ENCODE peak calls at places on chromosomes 2 and 18, in four cellular contexts. One of them, this sample, is unnamed.

GRCh38 chr2:9693138-9693520 is 62.3 kb upstream of the YWHAQ start:
- DNase-seq in activated CD8-positive, alpha-beta T cell treated with anti-CD3 and anti-CD28 coated beads for 36 hours: peak
- DNase-seq in activated T-cell treated with anti-CD3 and anti-CD28 coated beads for 1 hour: no peak
- DNase-seq in CD4-positive, alpha-beta memory T cell: no peak
- DNase-seq in this sample: no peak

GRCh38 chr18:13564579-13564978 is 161.8 kb downstream of the FAM210A start:
- DNase-seq in activated CD8-positive, alpha-beta T cell treated with anti-CD3 and anti-CD28 coated beads for 36 hours: no peak
- DNase-seq in activated T-cell treated with anti-CD3 and anti-CD28 coated beads for 1 hour: no peak
- DNase-seq in CD4-positive, alpha-beta memory T cell: no peak
- DNase-seq in this sample: no peak

GRCh38 chr2:239577913-239578312 is 177.1 kb upstream of the HDAC4 start:
- DNase-seq in activated CD8-positive, alpha-beta T cell treated with anti-CD3 and anti-CD28 coated beads for 36 hours: no peak
- DNase-seq in activated T-cell treated with anti-CD3 and anti-CD28 coated beads for 1 hour: no peak
- DNase-seq in CD4-positive, alpha-beta memory T cell: no peak
- DNase-seq in this sample: no peak

GRCh38 chr2:37168217-37168981 is 11.6 kb upstream of the EIF2AK2 start:
- DNase-seq in activated CD8-positive, alpha-beta T cell treated with anti-CD3 and anti-CD28 coated beads for 36 hours: peak
- DNase-seq in activated T-cell treated with anti-CD3 and anti-CD28 coated beads for 1 hour: no peak
- DNase-seq in CD4-positive, alpha-beta memory T cell: no peak
- DNase-seq in this sample: no peak

GRCh38 chr2:15682354-15682753 is 90.7 kb downstream of the DDX1 start:
- DNase-seq in activated CD8-positive, alpha-beta T cell treated with anti-CD3 and anti-CD28 coated beads for 36 hours: no peak
- DNase-seq in activated T-cell treated with anti-CD3 and anti-CD28 coated beads for 1 hour: no peak
- DNase-seq in CD4-positive, alpha-beta memory T cell: no peak
- DNase-seq in this sample: no peak

GRCh38 chr2:218289639-218290315 is 2.5 kb downstream of the TMBIM1 start:
- DNase-seq in activated CD8-positive, alpha-beta T cell treated with anti-CD3 and anti-CD28 coated beads for 36 hours: no peak
- DNase-seq in activated T-cell treated with anti-CD3 and anti-CD28 coated beads for 1 hour: no peak
- DNase-seq in CD4-positive, alpha-beta memory T cell: no peak
- DNase-seq in this sample: peak

GRCh38 chr2:41598161-41598894 is 449.5 kb upstream of the PKDCC start:
- DNase-seq in activated CD8-positive, alpha-beta T cell treated with anti-CD3 and anti-CD28 coated beads for 36 hours: no peak
- DNase-seq in activated T-cell treated with anti-CD3 and anti-CD28 coated beads for 1 hour: no peak
- DNase-seq in CD4-positive, alpha-beta memory T cell: no peak
- DNase-seq in this sample: no peak

GRCh38 chr2:71782323-71782722 is 329.0 kb downstream of the DYSF start:
- DNase-seq in activated CD8-positive, alpha-beta T cell treated with anti-CD3 and anti-CD28 coated beads for 36 hours: no peak
- DNase-seq in activated T-cell treated with anti-CD3 and anti-CD28 coated beads for 1 hour: no peak
- DNase-seq in CD4-positive, alpha-beta memory T cell: no peak
- DNase-seq in this sample: no peak

GRCh38 chr18:74596959-74597661 is 560 bp upstream of the ZNF407 start:
- DNase-seq in activated CD8-positive, alpha-beta T cell treated with anti-CD3 and anti-CD28 coated beads for 36 hours: peak
- DNase-seq in activated T-cell treated with anti-CD3 and anti-CD28 coated beads for 1 hour: peak
- DNase-seq in CD4-positive, alpha-beta memory T cell: peak
- DNase-seq in this sample: no peak

GRCh38 chr2:177675256-177676220 is 283.0 kb downstream of the AGPS start:
- DNase-seq in activated CD8-positive, alpha-beta T cell treated with anti-CD3 and anti-CD28 coated beads for 36 hours: no peak
- DNase-seq in activated T-cell treated with anti-CD3 and anti-CD28 coated beads for 1 hour: no peak
- DNase-seq in CD4-positive, alpha-beta memory T cell: no peak
- DNase-seq in this sample: no peak

GRCh38 chr2:42575458-42576064 is 7.1 kb downstream of the MTA3 start:
- DNase-seq in activated CD8-positive, alpha-beta T cell treated with anti-CD3 and anti-CD28 coated beads for 36 hours: no peak
- DNase-seq in activated T-cell treated with anti-CD3 and anti-CD28 coated beads for 1 hour: no peak
- DNase-seq in CD4-positive, alpha-beta memory T cell: no peak
- DNase-seq in this sample: no peak

GRCh38 chr2:33614190-33614589 is 15.1 kb upstream of the FAM98A start:
- DNase-seq in activated CD8-positive, alpha-beta T cell treated with anti-CD3 and anti-CD28 coated beads for 36 hours: no peak
- DNase-seq in activated T-cell treated with anti-CD3 and anti-CD28 coated beads for 1 hour: no peak
- DNase-seq in CD4-positive, alpha-beta memory T cell: no peak
- DNase-seq in this sample: no peak

GRCh38 chr2:25280066-25280687 is 61.5 kb downstream of the DNMT3A start:
- DNase-seq in activated CD8-positive, alpha-beta T cell treated with anti-CD3 and anti-CD28 coated beads for 36 hours: no peak
- DNase-seq in activated T-cell treated with anti-CD3 and anti-CD28 coated beads for 1 hour: no peak
- DNase-seq in CD4-positive, alpha-beta memory T cell: peak
- DNase-seq in this sample: no peak

GRCh38 chr2:3001595-3002184 is 375.9 kb downstream of the EIPR1 start:
- DNase-seq in activated CD8-positive, alpha-beta T cell treated with anti-CD3 and anti-CD28 coated beads for 36 hours: no peak
- DNase-seq in activated T-cell treated with anti-CD3 and anti-CD28 coated beads for 1 hour: no peak
- DNase-seq in CD4-positive, alpha-beta memory T cell: no peak
- DNase-seq in this sample: no peak

GRCh38 chr18:61282926-61283325 is 50.3 kb upstream of the CDH20 start:
- DNase-seq in activated CD8-positive, alpha-beta T cell treated with anti-CD3 and anti-CD28 coated beads for 36 hours: no peak
- DNase-seq in activated T-cell treated with anti-CD3 and anti-CD28 coated beads for 1 hour: no peak
- DNase-seq in CD4-positive, alpha-beta memory T cell: no peak
- DNase-seq in this sample: no peak

GRCh38 chr18:8707946-8708345 is 2.6 kb downstream of the MTCL1 start:
- DNase-seq in activated CD8-positive, alpha-beta T cell treated with anti-CD3 and anti-CD28 coated beads for 36 hours: no peak
- DNase-seq in activated T-cell treated with anti-CD3 and anti-CD28 coated beads for 1 hour: no peak
- DNase-seq in CD4-positive, alpha-beta memory T cell: no peak
- DNase-seq in this sample: no peak

GRCh38 chr18:7755753-7756475 is 188.8 kb downstream of the PTPRM start:
- DNase-seq in activated CD8-positive, alpha-beta T cell treated with anti-CD3 and anti-CD28 coated beads for 36 hours: no peak
- DNase-seq in activated T-cell treated with anti-CD3 and anti-CD28 coated beads for 1 hour: no peak
- DNase-seq in CD4-positive, alpha-beta memory T cell: no peak
- DNase-seq in this sample: no peak